ENCODE peak calls at places on chromosomes 12 and 14, in seven cellular contexts. B, N, C, Y, L, E and V are unnamed samples. For H3K9me3 and H3K4me1, the result is how much of the 10 kb centered on the place peaks cover.

GRCh38 chr12:71045781-71046180 is 112.0 kb downstream of the TSPAN8 start:
- DNase-seq in C (no peak), L (no peak), N (no peak), E (no peak), Y (no peak), B (peak), V (no peak)

GRCh38 chr14:99718031-99718810 is 34.1 kb downstream of the CYP46A1 start:
- DNase-seq in Y (peak), C (no peak), B (no peak), E (peak), N (peak), L (no peak), V (no peak)

GRCh38 chr14:103395245-103395644 is 10.0 kb downstream of the MARK3 start:
- DNase-seq in C (no peak), L (no peak), N (no peak), B (no peak), E (no peak), Y (no peak), V (no peak)

GRCh38 chr12:124259168-124260066 is 35.5 kb upstream of the RFLNA start:
- DNase-seq in N (no peak), C (no peak), B (peak), L (no peak), E (no peak), Y (no peak), V (no peak)

GRCh38 chr12:108360487-108360886 is 21.4 kb upstream of the CMKLR1 start:
- DNase-seq in L (no peak), C (no peak), E (no peak), N (peak), Y (no peak), B (no peak), V (no peak)

GRCh38 chr14:64454671-64455070 is 10.6 kb upstream of the AKAP5 start:
- DNase-seq in L (no peak), B (no peak), C (no peak), N (no peak), E (no peak), Y (no peak), V (no peak)

GRCh38 chr14:65772901-65773574 is 360.5 kb downstream of the FUT8 start:
- DNase-seq in Y (no peak), B (peak), L (no peak), E (no peak), N (no peak), C (no peak), V (no peak)

GRCh38 chr12:98369601-98370000 is 145.8 kb upstream of the TMPO start:
- DNase-seq in C (no peak), N (no peak), L (no peak), Y (no peak), E (no peak), B (no peak), V (no peak)

GRCh38 chr12:46266869-46267617 is 1.8 kb downstream of the SLC38A1 start:
- DNase-seq in L (peak), B (peak), E (peak), C (peak), Y (peak), N (peak), V (peak)

GRCh38 chr12:106138646-106139421 is at the start of gene NUAK1:
- DNase-seq in B (no peak), C (peak), Y (peak), L (peak), N (peak), E (peak), V (no peak)

GRCh38 chr12:2414810-2415567 is 362.2 kb downstream of the CACNA1C start:
- DNase-seq in E (no peak), L (no peak), C (no peak), B (no peak), Y (no peak), N (no peak), V (no peak)

GRCh38 chr12:27207626-27208413 is 36.3 kb upstream of the STK38L start:
- DNase-seq in B (no peak), L (no peak), Y (no peak), N (no peak), C (no peak), E (no peak), V (no peak)

GRCh38 chr12:122029620-122030426 is 8.1 kb downstream of the BCL7A start:
- DNase-seq in L (peak), Y (peak), B (no peak), N (peak), E (no peak), C (no peak), V (no peak)

GRCh38 chr14:68853749-68854148 is 60.9 kb upstream of the ZFP36L1 start:
- DNase-seq in C (no peak), L (no peak), E (no peak), B (no peak), N (peak), Y (no peak), V (no peak)

GRCh38 chr14:64800000-64800399 is 79.7 kb downstream of the SPTB start:
- DNase-seq in B (peak), E (peak), N (peak), C (peak), Y (peak), L (no peak), V (no peak)

GRCh38 chr12:6950401-6950801 is 755 bp upstream of the PTPN6 start:
- DNase-seq in C (no peak), E (no peak), L (peak), N (no peak), B (no peak), Y (no peak), V (no peak)

GRCh38 chr12:107884769-107885694 is 110.5 kb downstream of the ASCL4 start:
- DNase-seq in B (peak), C (peak), Y (peak), L (peak), N (peak), E (peak), V (no peak)

GRCh38 chr12:114684870-114685273 is 897 bp upstream of the TBX3 start:
- DNase-seq in L (no peak), B (no peak), Y (no peak), E (no peak), C (peak), N (no peak), V (no peak)

GRCh38 chr12:17333287-17333686 is 727.3 kb upstream of the LMO3 start:
- DNase-seq in C (peak), B (no peak), L (no peak), N (no peak), Y (no peak), E (no peak), V (no peak)

GRCh38 chr14:26905219-26905618 is 307.4 kb upstream of the NOVA1 start:
- DNase-seq in B (no peak), L (no peak), N (no peak), C (no peak), Y (no peak), E (no peak), V (no peak)

GRCh38 chr12:27434673-27435565 is 11.6 kb upstream of the SMCO2 start:
- DNase-seq in B (peak), L (peak), N (peak), Y (no peak), E (peak), C (peak), V (no peak)

DNA sequence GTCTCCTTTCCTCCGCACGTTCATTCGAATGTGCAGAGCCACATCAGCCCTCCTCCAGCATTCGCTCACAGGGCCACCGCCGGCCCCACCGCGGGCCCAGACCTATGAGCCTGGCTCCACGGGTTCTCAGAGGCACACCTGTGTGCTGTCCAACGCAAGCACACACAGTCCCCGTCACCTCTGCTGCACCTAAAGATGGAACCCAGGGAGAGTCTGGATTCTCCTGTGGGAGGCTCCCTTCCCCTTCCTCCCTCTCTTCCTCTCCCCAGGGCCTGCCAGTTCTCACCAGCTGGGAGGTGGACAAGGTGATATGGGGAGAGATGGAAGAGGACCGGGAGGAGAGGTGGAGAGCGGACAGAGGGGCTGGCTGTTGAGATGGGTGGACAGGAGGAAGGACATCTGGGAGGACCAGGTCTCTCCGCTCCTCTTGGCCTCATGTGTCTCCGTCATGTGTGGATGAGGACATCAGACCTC is 4.9 kb upstream of the AQP6 start:
- DNase-seq in N (no peak), B (no peak), E (no peak), Y (no peak), L (no peak), C (no peak), V (no peak)
- H3K4me3 ChIP-seq in N (no peak), B (no peak), E (peak), Y (no peak), L (peak), C (peak), V (peak)

GRCh38 chr12:693937-694533 is 30.8 kb upstream of the NINJ2 start:
- DNase-seq in L (no peak), N (no peak), B (no peak), C (no peak), E (no peak), Y (no peak), V (no peak)

GRCh38 chr12:697426-697825 is 34.2 kb upstream of the NINJ2 start:
- DNase-seq in C (no peak), B (no peak), Y (no peak), N (no peak), L (no peak), E (no peak), V (no peak)

GRCh38 chr12:692274-692673 is 29.0 kb upstream of the NINJ2 start:
- DNase-seq in C (no peak), N (no peak), B (no peak), Y (no peak), L (no peak), E (no peak), V (no peak)

GRCh38 chr12:690466-690865 is 27.2 kb upstream of the NINJ2 start:
- DNase-seq in N (no peak), E (peak), B (no peak), Y (no peak), C (no peak), L (no peak), V (no peak)

DNA sequence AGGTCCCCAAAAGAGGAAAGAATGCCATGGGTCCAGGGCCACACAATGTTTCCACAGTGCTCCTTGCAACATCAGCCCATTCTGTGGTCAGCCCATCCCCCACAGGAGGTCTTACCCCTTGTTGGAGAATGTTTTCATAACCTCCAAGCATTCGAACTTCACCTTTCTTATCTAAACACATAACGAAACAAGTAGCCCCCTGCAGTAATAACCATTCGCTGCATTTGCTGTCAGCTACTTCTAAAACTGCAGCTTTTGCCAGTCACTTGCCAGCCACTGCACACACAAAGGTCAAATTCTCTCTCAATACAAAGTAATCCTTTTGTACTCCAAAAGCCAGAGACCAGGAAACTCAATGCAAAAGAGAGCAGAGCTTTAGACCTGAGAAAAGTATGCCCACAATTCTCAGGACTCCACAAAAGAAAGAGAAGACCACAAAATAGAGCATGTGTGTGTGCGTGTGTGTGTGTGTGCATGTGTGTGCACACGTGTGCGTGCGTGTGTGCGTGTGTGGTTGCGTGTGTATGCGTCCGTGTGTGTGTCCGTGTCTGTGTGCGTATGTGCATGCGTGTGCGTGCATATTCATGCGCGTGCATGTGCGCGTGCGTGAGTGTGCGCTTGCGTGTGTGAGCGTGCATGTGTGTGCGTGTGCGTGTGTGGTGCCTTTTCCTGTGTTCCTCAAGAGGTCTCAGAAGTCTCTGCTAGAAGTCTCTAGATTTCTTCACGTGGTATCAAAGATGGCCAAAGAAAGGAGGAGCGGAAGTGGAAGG is 31.7 kb upstream of the NINJ2 start:
- DNase-seq in C (no peak), B (no peak), Y (no peak), L (no peak), N (no peak), E (no peak), V (no peak)
- H3K9me3 ChIP-seq in C (under half), B (under half), Y (under half), L (under half), N (half or more), E (under half), V (under half)

GRCh38 chr14:61106627-61107147 is 125.6 kb downstream of the SLC38A6 start:
- DNase-seq in B (no peak), L (no peak), N (peak), C (no peak), Y (no peak), E (no peak), V (no peak)
- H3K4me1 ChIP-seq in B (under half), L (half or more), N (under half), C (under half), Y (under half), E (under half), V (under half)

GRCh38 chr14:75605916-75606315 is 27.5 kb downstream of the FLVCR2 start:
- DNase-seq in N (no peak), Y (no peak), E (no peak), L (no peak), C (no peak), B (no peak), V (no peak)
- H3K4me3 ChIP-seq in N (peak), Y (no peak), E (no peak), L (no peak), C (no peak), B (no peak), V (no peak)

GRCh38 chr12:86212970-86213369 is 43.2 kb downstream of the MGAT4C start:
- DNase-seq in C (no peak), N (no peak), E (no peak), B (no peak), Y (no peak), L (no peak), V (no peak)

DNA sequence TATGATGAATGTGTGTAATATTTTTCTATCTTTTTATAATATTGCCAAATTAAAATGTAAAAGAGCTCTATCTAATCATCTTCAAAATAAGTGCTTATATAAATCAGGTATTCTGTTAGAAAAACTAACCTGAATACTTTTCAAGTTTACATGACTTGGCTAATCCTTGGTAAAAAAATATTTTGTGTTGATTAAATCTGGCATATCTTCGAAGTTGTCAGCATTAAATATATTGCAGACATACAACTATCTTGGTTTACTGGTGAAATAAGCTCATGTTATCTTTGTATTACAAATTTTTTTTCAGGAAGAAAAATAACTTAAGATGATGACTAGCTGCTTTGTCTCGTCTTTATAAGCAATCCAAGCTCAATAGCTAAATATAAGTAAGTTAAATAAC is 39.6 kb downstream of the MGAT4C start:
- DNase-seq in C (no peak), B (no peak), E (no peak), N (no peak), L (no peak), Y (no peak), V (no peak)
- H3K9me3 ChIP-seq in C (under half), B (under half), E (under half), N (under half), L (under half), Y (under half), V (under half)

GRCh38 chr12:47800582-47800981 is 19.1 kb downstream of the HDAC7 start:
- DNase-seq in E (no peak), Y (no peak), B (no peak), C (no peak), N (no peak), L (no peak), V (no peak)
- H3K4me1 ChIP-seq in E (under half), Y (under half), B (under half), C (under half), N (under half), L (half or more), V (under half)